ENCODE peak calls at places on chromosomes 6 and 20, in four cellular contexts. G, Z, T and Y are unnamed samples.

GRCh38 chr6:75305573-75305972 is 21.0 kb upstream of the TMEM30A start:
- DNase-seq in G (no peak), Z (no peak), T (no peak), Y (no peak)

GRCh38 chr6:145688493-145688905 is 46.8 kb downstream of the EPM2A start:
- DNase-seq in G (peak), Z (no peak), T (no peak), Y (no peak)

GRCh38 chr6:38436726-38437465 is 202.8 kb downstream of the BTBD9 start:
- DNase-seq in G (peak), Z (no peak), T (no peak), Y (no peak)

GRCh38 chr6:102812242-102812641 is 1418.7 kb downstream of the GRIK2 start:
- DNase-seq in G (no peak), Z (no peak), T (no peak), Y (no peak)

GRCh38 chr20:8932192-8933150 is 136.4 kb upstream of the PLCB4 start:
- DNase-seq in G (peak), Z (no peak), T (no peak), Y (no peak)

GRCh38 chr6:79724816-79725215 is 93.7 kb downstream of the SH3BGRL2 start:
- DNase-seq in G (no peak), Z (peak), T (no peak), Y (no peak)

GRCh38 chr6:73710470-73710869 is 14.5 kb downstream of the CD109 start:
- DNase-seq in G (peak), Z (no peak), T (no peak), Y (no peak)

GRCh38 chr20:17965042-17965697 is 3.4 kb downstream of the SNX5 start:
- DNase-seq in G (no peak), Z (no peak), T (no peak), Y (no peak)

GRCh38 chr6:56040875-56041274 is 165.5 kb upstream of the BMP5 start:
- DNase-seq in G (peak), Z (no peak), T (no peak), Y (no peak)

GRCh38 chr6:35449287-35449881 is 2.8 kb upstream of the FANCE start:
- DNase-seq in G (peak), Z (no peak), T (no peak), Y (no peak)

DNA sequence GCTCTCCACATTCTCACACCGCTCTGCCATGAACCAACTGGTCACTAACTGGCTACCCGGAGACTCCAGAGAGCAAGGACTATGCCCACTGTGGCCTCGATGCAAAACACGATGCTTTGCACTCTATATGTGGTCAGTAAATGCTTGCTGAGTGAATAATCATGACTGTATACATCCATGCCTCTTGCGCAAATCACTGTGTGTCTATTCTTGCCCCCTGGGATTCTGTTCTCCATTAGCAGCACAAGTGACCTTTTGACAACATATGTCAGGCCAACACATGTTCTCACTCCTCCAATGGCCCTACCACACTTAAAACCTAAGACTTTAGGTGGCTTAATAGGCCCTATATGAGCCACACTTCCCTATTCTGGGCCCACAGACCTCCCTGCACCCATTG is 16.9 kb downstream of the KIF16B start:
- DNase-seq in G (no peak), Z (no peak), T (no peak), Y (no peak)
- TF ChIP-seq CTCF in G (no peak), Z (no peak), T (no peak), Y (no peak)

DNA sequence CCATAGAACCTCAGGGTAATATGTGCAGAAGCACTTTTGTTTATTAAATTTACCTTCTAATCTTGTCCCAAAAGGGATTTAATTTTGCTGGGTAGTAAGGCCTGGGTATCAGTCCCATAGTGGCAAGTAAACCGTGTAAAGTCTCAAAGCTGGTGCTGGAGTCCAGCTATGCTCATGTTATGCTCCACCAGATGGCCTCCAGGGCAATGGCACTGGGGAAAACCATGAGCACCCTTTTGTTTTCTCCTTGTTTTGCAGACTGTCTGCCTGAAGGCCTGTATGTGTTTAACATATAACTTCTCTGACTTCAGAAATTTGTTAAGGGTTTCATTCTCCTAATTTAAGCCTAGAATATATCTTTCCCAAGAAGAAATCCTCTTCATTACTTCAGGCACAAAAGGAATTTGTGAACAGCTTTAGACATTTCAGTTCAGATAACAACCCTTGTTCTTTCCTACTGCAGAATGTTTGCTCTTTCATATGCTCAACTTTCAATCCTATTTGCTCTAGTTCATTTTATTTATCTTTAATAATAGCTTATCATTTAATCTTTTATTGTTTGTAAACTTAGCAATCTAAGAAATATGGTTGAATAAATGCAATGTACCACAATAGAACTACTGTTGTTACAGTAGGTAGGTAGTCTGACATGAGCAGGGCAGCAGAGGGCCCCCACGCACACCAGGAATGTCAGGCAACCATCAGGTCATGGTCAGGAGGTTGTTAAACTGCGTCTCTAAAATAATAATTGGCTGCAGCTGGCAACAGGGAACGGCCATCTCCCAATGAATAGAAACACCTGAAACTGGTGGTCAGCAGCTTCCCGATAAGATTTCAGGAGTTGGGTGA is 162.8 kb downstream of the TENT5A start:
- DNase-seq in G (no peak), Z (no peak), T (no peak), Y (no peak)
- TF ChIP-seq CTCF in G (no peak), Z (no peak), T (no peak), Y (no peak)

DNA sequence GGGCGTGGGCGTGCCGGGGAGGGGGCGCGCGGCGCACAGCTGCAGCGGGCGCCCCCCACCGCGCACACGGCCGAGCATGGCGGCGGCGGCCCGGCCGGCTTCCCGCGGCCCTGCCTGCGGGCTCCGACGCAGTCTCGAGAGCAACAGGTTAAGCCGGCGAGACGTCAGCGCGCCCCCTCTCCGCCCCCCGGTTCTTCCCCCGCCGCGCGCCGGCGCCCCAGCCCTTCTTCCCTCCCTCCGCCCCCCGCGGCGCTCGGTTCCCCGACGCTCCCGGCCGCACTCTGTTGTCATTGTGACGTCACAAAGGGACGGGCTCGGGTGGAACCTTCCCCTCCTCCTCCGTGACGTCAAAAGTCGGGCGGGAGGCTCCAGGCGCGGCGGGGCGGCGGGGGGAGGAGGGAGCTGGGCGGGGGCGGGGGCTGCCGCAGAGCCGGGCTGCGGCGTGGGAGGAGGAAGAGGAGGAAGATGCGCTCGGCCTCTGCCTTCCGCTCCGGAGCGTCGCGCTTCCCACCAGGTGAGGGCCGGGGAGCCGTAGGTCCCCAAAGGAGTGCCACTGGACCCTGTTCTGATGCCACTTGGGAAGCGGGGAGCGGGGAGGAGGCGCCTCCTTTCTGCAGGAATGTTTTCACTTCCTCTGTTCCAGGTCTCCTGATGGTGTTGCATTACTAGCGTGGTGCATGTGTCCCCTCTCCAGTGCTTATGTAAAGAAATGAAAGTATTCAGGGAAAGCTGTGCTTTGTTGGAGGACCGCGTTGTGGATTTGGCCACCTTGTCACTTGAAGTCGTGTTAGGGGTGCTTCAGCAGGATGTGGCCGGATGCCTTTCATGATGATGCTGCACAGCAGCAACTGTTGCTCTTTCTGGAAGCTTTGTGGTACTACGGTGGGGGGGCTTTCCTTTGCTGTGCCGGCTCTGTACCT is 2.8 kb downstream of the JARID2 start:
- DNase-seq in G (peak), Z (peak), T (peak), Y (peak)
- TF ChIP-seq CTCF in G (peak), Z (no peak), T (no peak), Y (peak)

GRCh38 chr6:36735110-36735971 is 37.7 kb downstream of the RAB44 start:
- DNase-seq in G (peak), Z (peak), T (no peak), Y (peak)
- TF ChIP-seq CTCF in G (peak), Z (no peak), T (no peak), Y (no peak)

DNA sequence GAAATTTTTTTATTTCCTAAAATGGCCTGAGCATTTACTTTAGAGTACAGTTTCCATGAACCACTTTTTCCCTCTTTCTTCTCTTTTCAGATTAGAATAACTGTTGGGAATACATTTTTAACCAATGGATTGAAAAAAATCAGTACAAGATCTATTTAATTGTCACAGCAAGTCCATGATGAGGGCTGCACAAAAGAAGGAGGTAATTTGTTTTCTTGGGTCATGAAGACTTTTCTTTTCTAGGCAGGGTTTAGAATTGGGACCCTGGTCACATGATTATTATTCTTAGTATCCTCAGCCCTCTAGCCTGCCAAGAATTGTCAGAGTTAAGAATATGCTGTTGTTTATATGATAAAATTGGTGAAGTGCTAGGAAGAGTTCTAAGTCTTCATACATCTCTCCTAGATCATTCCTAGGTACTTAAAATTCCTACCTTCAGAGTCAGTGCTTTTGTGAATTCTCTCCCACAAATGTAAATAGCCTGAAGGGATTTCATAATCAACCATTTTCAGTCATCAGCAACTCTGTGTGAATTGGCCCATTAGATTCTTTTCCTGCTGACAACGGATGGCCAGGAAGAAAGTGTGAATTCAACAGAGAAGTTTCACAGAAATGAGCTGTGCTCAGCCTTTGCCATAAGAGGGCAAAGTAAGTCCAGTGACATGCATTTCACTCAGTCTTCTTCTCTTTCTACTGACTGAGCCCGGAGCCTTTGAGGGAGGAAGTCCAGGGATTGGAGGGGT is 32.4 kb upstream of the TPBG start:
- DNase-seq in G (peak), Z (no peak), T (no peak), Y (no peak)
- TF ChIP-seq CTCF in G (peak), Z (no peak), T (no peak), Y (no peak)

GRCh38 chr20:32439132-32439829 is 81.2 kb downstream of the ASXL1 start:
- DNase-seq in G (peak), Z (no peak), T (no peak), Y (no peak)
- TF ChIP-seq CTCF in G (peak), Z (no peak), T (no peak), Y (no peak)

GRCh38 chr20:57902478-57902877 is 192.7 kb upstream of the PMEPA1 start:
- DNase-seq in G (peak), Z (no peak), T (no peak), Y (no peak)

GRCh38 chr20:57901526-57901925 is 191.7 kb upstream of the PMEPA1 start:
- DNase-seq in G (no peak), Z (no peak), T (no peak), Y (no peak)

GRCh38 chr20:57899554-57899953 is 189.7 kb upstream of the PMEPA1 start:
- DNase-seq in G (no peak), Z (no peak), T (no peak), Y (no peak)

GRCh38 chr20:57898332-57898731 is 188.5 kb upstream of the PMEPA1 start:
- DNase-seq in G (no peak), Z (no peak), T (no peak), Y (no peak)

DNA sequence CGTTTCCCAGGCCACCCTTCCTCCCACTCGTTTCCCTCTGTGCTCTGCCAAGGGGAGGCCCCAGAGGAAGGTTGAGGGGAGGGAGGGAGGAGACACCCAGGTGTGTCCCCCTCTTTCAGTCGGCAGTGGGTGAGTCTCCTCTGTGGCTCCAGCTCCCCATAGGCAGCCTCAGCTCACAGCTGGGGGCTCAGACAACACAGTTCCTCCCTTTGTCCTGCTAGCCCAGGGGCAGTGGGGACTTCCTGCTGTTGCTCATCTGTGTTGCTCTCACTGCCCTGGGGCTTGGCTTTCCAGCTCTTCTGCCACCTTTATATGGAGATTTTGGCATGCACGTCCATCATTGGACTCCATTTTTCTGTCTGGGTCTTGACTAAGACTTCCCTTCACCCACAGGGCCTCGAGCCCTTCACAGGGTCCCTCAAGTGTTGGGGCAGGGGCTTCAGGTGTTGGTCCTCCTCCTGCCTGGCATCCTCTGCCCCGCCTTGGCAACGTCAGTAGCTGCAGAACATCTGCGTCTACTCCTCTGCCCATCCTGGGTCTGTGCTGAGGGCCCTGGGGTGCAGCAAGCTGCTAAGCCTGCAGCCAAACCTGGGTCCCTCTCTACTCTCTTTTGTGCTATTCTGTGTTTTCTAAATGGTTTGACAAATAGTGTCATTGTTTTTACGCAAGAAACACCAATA is 190.6 kb upstream of the PMEPA1 start:
- DNase-seq in G (no peak), Z (no peak), T (no peak), Y (no peak)
- TF ChIP-seq CTCF in G (no peak), Z (no peak), T (no peak), Y (no peak)

DNA sequence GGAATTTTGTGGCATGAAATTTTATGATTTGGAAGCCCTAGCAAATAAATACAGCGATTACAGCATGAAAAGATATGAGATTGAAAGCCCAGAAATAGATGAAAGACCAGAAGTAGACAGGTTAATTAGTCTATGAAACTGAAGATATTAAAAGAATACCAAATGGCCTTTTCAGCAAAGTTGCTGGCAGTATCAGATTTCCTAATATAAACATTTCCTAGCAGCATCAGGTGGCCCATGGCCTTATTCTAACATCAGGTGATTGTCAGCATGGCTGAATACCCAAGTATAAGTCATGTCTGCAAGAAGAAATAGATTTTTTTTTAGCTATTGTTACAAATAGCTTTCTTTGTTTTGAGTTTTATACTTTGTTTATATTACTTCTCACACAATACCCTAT is 93.2 kb downstream of the CLVS2 start:
- DNase-seq in G (no peak), Z (no peak), T (no peak), Y (no peak)
- TF ChIP-seq CTCF in G (no peak), Z (no peak), T (no peak), Y (no peak)

GRCh38 chr20:56945901-56946300 is 316.8 kb downstream of the TFAP2C start:
- DNase-seq in G (no peak), Z (no peak), T (no peak), Y (no peak)

GRCh38 chr20:56943946-56944345 is 314.8 kb downstream of the TFAP2C start:
- DNase-seq in G (no peak), Z (no peak), T (no peak), Y (no peak)

GRCh38 chr20:56944546-56944945 is 315.4 kb downstream of the TFAP2C start:
- DNase-seq in G (no peak), Z (no peak), T (no peak), Y (no peak)

GRCh38 chr20:56941101-56941686 is 312.1 kb downstream of the TFAP2C start:
- DNase-seq in G (no peak), Z (no peak), T (no peak), Y (no peak)

DNA sequence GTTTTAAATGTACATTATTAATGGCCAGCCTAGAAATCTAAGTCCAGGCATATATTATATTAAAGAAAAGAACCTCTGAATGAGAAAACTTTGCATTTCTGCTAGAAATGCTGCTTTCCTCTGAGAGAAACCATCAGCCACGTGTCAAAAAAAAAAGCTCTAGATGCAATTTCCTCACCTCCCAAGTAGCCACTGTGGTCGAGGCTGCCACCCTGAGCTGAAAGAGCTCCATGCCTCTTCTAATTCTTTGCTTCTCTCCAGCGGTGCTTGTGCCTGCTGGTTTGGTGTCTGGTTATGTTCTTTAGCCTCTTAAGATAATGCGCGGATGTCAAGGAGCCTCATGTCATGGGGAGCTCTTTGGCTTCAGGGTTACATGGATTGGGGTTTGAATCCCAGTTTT is 316.0 kb downstream of the TFAP2C start:
- DNase-seq in G (no peak), Z (no peak), T (no peak), Y (no peak)
- TF ChIP-seq CTCF in G (no peak), Z (no peak), T (no peak), Y (no peak)

DNA sequence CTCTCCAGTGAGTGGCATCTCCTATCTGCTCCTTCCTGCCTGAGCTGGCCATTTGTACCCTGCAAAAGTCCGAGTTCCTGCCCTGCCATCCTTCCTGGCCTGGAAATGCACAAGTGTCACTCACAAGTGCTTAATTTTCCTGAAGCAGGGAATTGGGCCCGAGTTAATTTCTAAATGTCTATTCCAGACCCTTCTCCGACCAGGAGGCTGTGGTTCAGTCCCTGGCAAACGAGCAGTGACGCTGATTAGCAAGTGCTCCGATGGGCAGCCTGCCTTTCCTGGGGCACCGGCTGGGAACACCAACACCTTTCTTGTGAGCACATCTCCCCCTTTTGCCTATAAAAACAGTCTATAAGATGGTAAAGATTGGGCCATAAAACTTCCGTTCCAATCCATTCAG is 1.7 kb downstream of the SIRPA start:
- DNase-seq in G (no peak), Z (no peak), T (no peak), Y (no peak)
- TF ChIP-seq CTCF in G (no peak), Z (no peak), T (no peak), Y (no peak)